ENCODE peak calls at places on chromosomes 6 and 20, in ten cellular contexts. One of them, this sample, is unnamed.

GRCh38 chr6:157603314-157603940 is 219.6 kb upstream of the SNX9 start:
- DNase-seq in effector CD8-positive, alpha-beta T cell: no peak
- DNase-seq in stimulated activated CD4-positive, alpha-beta T cell treated with anti-CD3 and anti-CD28 coated beads, Interleukin-1b, Interleukin-23, amount 100 ng/mL, for 4 hours: no peak
- DNase-seq in effector CD4-positive, alpha-beta T cell: no peak
- DNase-seq in prostate gland: no peak
- DNase-seq in H54: no peak
- DNase-seq in activated CD4-positive, alpha-beta T cell treated with anti-CD3 and anti-CD28 coated beads, Interleukin-2, amount 10 ng/mL, durations not matched to agents 7 days and 5 days: no peak
- DNase-seq in renal cortical epithelial cell: no peak
- DNase-seq in progenitor cell of endocrine pancreas: no peak
- DNase-seq in lung microvascular endothelial cell: no peak
- DNase-seq in this sample: peak

GRCh38 chr20:25270829-25271251 is 23.0 kb downstream of the PYGB start:
- DNase-seq in effector CD8-positive, alpha-beta T cell: no peak
- DNase-seq in stimulated activated CD4-positive, alpha-beta T cell treated with anti-CD3 and anti-CD28 coated beads, Interleukin-1b, Interleukin-23, amount 100 ng/mL, for 4 hours: no peak
- DNase-seq in effector CD4-positive, alpha-beta T cell: no peak
- DNase-seq in prostate gland: no peak
- DNase-seq in H54: no peak
- DNase-seq in activated CD4-positive, alpha-beta T cell treated with anti-CD3 and anti-CD28 coated beads, Interleukin-2, amount 10 ng/mL, durations not matched to agents 7 days and 5 days: no peak
- DNase-seq in renal cortical epithelial cell: no peak
- DNase-seq in progenitor cell of endocrine pancreas: no peak
- DNase-seq in lung microvascular endothelial cell: no peak
- DNase-seq in this sample: peak

GRCh38 chr6:6969761-6970223 is 138.0 kb upstream of the RREB1 start:
- DNase-seq in effector CD8-positive, alpha-beta T cell: no peak
- DNase-seq in stimulated activated CD4-positive, alpha-beta T cell treated with anti-CD3 and anti-CD28 coated beads, Interleukin-1b, Interleukin-23, amount 100 ng/mL, for 4 hours: no peak
- DNase-seq in effector CD4-positive, alpha-beta T cell: no peak
- DNase-seq in prostate gland: peak
- DNase-seq in H54: no peak
- DNase-seq in activated CD4-positive, alpha-beta T cell treated with anti-CD3 and anti-CD28 coated beads, Interleukin-2, amount 10 ng/mL, durations not matched to agents 7 days and 5 days: no peak
- DNase-seq in renal cortical epithelial cell: peak
- DNase-seq in progenitor cell of endocrine pancreas: peak
- DNase-seq in lung microvascular endothelial cell: no peak
- DNase-seq in this sample: no peak

GRCh38 chr20:49843139-49843538 is 30.5 kb downstream of the SLC9A8 start:
- DNase-seq in effector CD8-positive, alpha-beta T cell: no peak
- DNase-seq in stimulated activated CD4-positive, alpha-beta T cell treated with anti-CD3 and anti-CD28 coated beads, Interleukin-1b, Interleukin-23, amount 100 ng/mL, for 4 hours: no peak
- DNase-seq in effector CD4-positive, alpha-beta T cell: no peak
- DNase-seq in prostate gland: no peak
- DNase-seq in H54: no peak
- DNase-seq in activated CD4-positive, alpha-beta T cell treated with anti-CD3 and anti-CD28 coated beads, Interleukin-2, amount 10 ng/mL, durations not matched to agents 7 days and 5 days: no peak
- DNase-seq in renal cortical epithelial cell: no peak
- DNase-seq in progenitor cell of endocrine pancreas: no peak
- DNase-seq in lung microvascular endothelial cell: no peak
- DNase-seq in this sample: no peak

GRCh38 chr20:44911264-44911921 is 1.5 kb downstream of the PABPC1L start:
- DNase-seq in effector CD8-positive, alpha-beta T cell: peak
- DNase-seq in stimulated activated CD4-positive, alpha-beta T cell treated with anti-CD3 and anti-CD28 coated beads, Interleukin-1b, Interleukin-23, amount 100 ng/mL, for 4 hours: peak
- DNase-seq in effector CD4-positive, alpha-beta T cell: no peak
- DNase-seq in prostate gland: peak
- DNase-seq in H54: no peak
- DNase-seq in activated CD4-positive, alpha-beta T cell treated with anti-CD3 and anti-CD28 coated beads, Interleukin-2, amount 10 ng/mL, durations not matched to agents 7 days and 5 days: peak
- DNase-seq in renal cortical epithelial cell: peak
- DNase-seq in progenitor cell of endocrine pancreas: peak
- DNase-seq in lung microvascular endothelial cell: peak
- DNase-seq in this sample: peak

GRCh38 chr20:57159193-57159851 is 107.1 kb downstream of the BMP7 start:
- DNase-seq in effector CD8-positive, alpha-beta T cell: no peak
- DNase-seq in stimulated activated CD4-positive, alpha-beta T cell treated with anti-CD3 and anti-CD28 coated beads, Interleukin-1b, Interleukin-23, amount 100 ng/mL, for 4 hours: no peak
- DNase-seq in effector CD4-positive, alpha-beta T cell: no peak
- DNase-seq in prostate gland: no peak
- DNase-seq in H54: no peak
- DNase-seq in activated CD4-positive, alpha-beta T cell treated with anti-CD3 and anti-CD28 coated beads, Interleukin-2, amount 10 ng/mL, durations not matched to agents 7 days and 5 days: no peak
- DNase-seq in renal cortical epithelial cell: no peak
- DNase-seq in progenitor cell of endocrine pancreas: no peak
- DNase-seq in lung microvascular endothelial cell: no peak
- DNase-seq in this sample: no peak

GRCh38 chr6:100472674-100473073 is 8.0 kb upstream of the SIM1 start:
- DNase-seq in effector CD8-positive, alpha-beta T cell: no peak
- DNase-seq in stimulated activated CD4-positive, alpha-beta T cell treated with anti-CD3 and anti-CD28 coated beads, Interleukin-1b, Interleukin-23, amount 100 ng/mL, for 4 hours: no peak
- DNase-seq in effector CD4-positive, alpha-beta T cell: no peak
- DNase-seq in prostate gland: no peak
- DNase-seq in H54: no peak
- DNase-seq in activated CD4-positive, alpha-beta T cell treated with anti-CD3 and anti-CD28 coated beads, Interleukin-2, amount 10 ng/mL, durations not matched to agents 7 days and 5 days: no peak
- DNase-seq in renal cortical epithelial cell: peak
- DNase-seq in progenitor cell of endocrine pancreas: no peak
- DNase-seq in lung microvascular endothelial cell: no peak
- DNase-seq in this sample: no peak

GRCh38 chr6:151804585-151805285 is 2.7 kb upstream of the ESR1 start:
- DNase-seq in effector CD8-positive, alpha-beta T cell: no peak
- DNase-seq in stimulated activated CD4-positive, alpha-beta T cell treated with anti-CD3 and anti-CD28 coated beads, Interleukin-1b, Interleukin-23, amount 100 ng/mL, for 4 hours: no peak
- DNase-seq in effector CD4-positive, alpha-beta T cell: no peak
- DNase-seq in prostate gland: no peak
- DNase-seq in H54: no peak
- DNase-seq in activated CD4-positive, alpha-beta T cell treated with anti-CD3 and anti-CD28 coated beads, Interleukin-2, amount 10 ng/mL, durations not matched to agents 7 days and 5 days: no peak
- DNase-seq in renal cortical epithelial cell: no peak
- DNase-seq in progenitor cell of endocrine pancreas: no peak
- DNase-seq in lung microvascular endothelial cell: no peak
- DNase-seq in this sample: no peak

GRCh38 chr20:49811825-49812462 is 684 bp upstream of the SLC9A8 start:
- DNase-seq in effector CD8-positive, alpha-beta T cell: no peak
- DNase-seq in stimulated activated CD4-positive, alpha-beta T cell treated with anti-CD3 and anti-CD28 coated beads, Interleukin-1b, Interleukin-23, amount 100 ng/mL, for 4 hours: no peak
- DNase-seq in effector CD4-positive, alpha-beta T cell: no peak
- DNase-seq in prostate gland: no peak
- DNase-seq in H54: peak
- DNase-seq in activated CD4-positive, alpha-beta T cell treated with anti-CD3 and anti-CD28 coated beads, Interleukin-2, amount 10 ng/mL, durations not matched to agents 7 days and 5 days: no peak
- DNase-seq in renal cortical epithelial cell: peak
- DNase-seq in progenitor cell of endocrine pancreas: no peak
- DNase-seq in lung microvascular endothelial cell: peak
- DNase-seq in this sample: no peak

GRCh38 chr20:34181484-34181883 is 59.7 kb upstream of the ASIP start:
- DNase-seq in effector CD8-positive, alpha-beta T cell: no peak
- DNase-seq in stimulated activated CD4-positive, alpha-beta T cell treated with anti-CD3 and anti-CD28 coated beads, Interleukin-1b, Interleukin-23, amount 100 ng/mL, for 4 hours: no peak
- DNase-seq in effector CD4-positive, alpha-beta T cell: no peak
- DNase-seq in prostate gland: no peak
- DNase-seq in H54: no peak
- DNase-seq in activated CD4-positive, alpha-beta T cell treated with anti-CD3 and anti-CD28 coated beads, Interleukin-2, amount 10 ng/mL, durations not matched to agents 7 days and 5 days: no peak
- DNase-seq in renal cortical epithelial cell: no peak
- DNase-seq in progenitor cell of endocrine pancreas: no peak
- DNase-seq in lung microvascular endothelial cell: no peak
- DNase-seq in this sample: no peak

GRCh38 chr20:63556873-63557478 is 3.0 kb downstream of the FNDC11 start:
- DNase-seq in effector CD8-positive, alpha-beta T cell: no peak
- DNase-seq in stimulated activated CD4-positive, alpha-beta T cell treated with anti-CD3 and anti-CD28 coated beads, Interleukin-1b, Interleukin-23, amount 100 ng/mL, for 4 hours: no peak
- DNase-seq in effector CD4-positive, alpha-beta T cell: no peak
- DNase-seq in prostate gland: no peak
- DNase-seq in H54: no peak
- DNase-seq in activated CD4-positive, alpha-beta T cell treated with anti-CD3 and anti-CD28 coated beads, Interleukin-2, amount 10 ng/mL, durations not matched to agents 7 days and 5 days: no peak
- DNase-seq in renal cortical epithelial cell: no peak
- DNase-seq in progenitor cell of endocrine pancreas: no peak
- DNase-seq in lung microvascular endothelial cell: no peak
- DNase-seq in this sample: no peak

GRCh38 chr6:6315660-6316059 is 4.8 kb downstream of the F13A1 start:
- DNase-seq in effector CD8-positive, alpha-beta T cell: no peak
- DNase-seq in stimulated activated CD4-positive, alpha-beta T cell treated with anti-CD3 and anti-CD28 coated beads, Interleukin-1b, Interleukin-23, amount 100 ng/mL, for 4 hours: no peak
- DNase-seq in effector CD4-positive, alpha-beta T cell: no peak
- DNase-seq in prostate gland: no peak
- DNase-seq in H54: peak
- DNase-seq in activated CD4-positive, alpha-beta T cell treated with anti-CD3 and anti-CD28 coated beads, Interleukin-2, amount 10 ng/mL, durations not matched to agents 7 days and 5 days: peak
- DNase-seq in renal cortical epithelial cell: peak
- DNase-seq in progenitor cell of endocrine pancreas: peak
- DNase-seq in lung microvascular endothelial cell: peak
- DNase-seq in this sample: peak

GRCh38 chr20:16462711-16463110 is 110.5 kb downstream of the KIF16B start:
- DNase-seq in effector CD8-positive, alpha-beta T cell: no peak
- DNase-seq in stimulated activated CD4-positive, alpha-beta T cell treated with anti-CD3 and anti-CD28 coated beads, Interleukin-1b, Interleukin-23, amount 100 ng/mL, for 4 hours: no peak
- DNase-seq in effector CD4-positive, alpha-beta T cell: no peak
- DNase-seq in prostate gland: no peak
- DNase-seq in H54: no peak
- DNase-seq in activated CD4-positive, alpha-beta T cell treated with anti-CD3 and anti-CD28 coated beads, Interleukin-2, amount 10 ng/mL, durations not matched to agents 7 days and 5 days: no peak
- DNase-seq in renal cortical epithelial cell: no peak
- DNase-seq in progenitor cell of endocrine pancreas: no peak
- DNase-seq in lung microvascular endothelial cell: no peak
- DNase-seq in this sample: peak